ENCODE peak calls at places on chromosomes 11 and 22, in four cellular contexts. T, W, L and Y are unnamed samples.

GRCh38 chr22:38078046-38078840 is 5.7 kb downstream of the SLC16A8 start:
- DNase-seq in T (no peak), W (no peak), L (no peak), Y (no peak)

GRCh38 chr22:35812600-35812999 is 94.9 kb downstream of the APOL5 start:
- DNase-seq in T (no peak), W (no peak), L (no peak), Y (no peak)

GRCh38 chr22:19705181-19705934 is 8.9 kb upstream of the SEPTIN5 start:
- DNase-seq in T (no peak), W (no peak), L (peak; percentile 57), Y (peak; percentile 51)

GRCh38 chr11:70876685-70877084 is 375.7 kb downstream of the SHANK2 start:
- DNase-seq in T (no peak), W (no peak), L (no peak), Y (no peak)

GRCh38 chr11:84089072-84090057 is 803.2 kb upstream of the CCDC90B start:
- DNase-seq in T (no peak), W (no peak), L (no peak), Y (no peak)

GRCh38 chr11:94219771-94220170 is 84.6 kb upstream of the IZUMO1R start:
- DNase-seq in T (no peak), W (no peak), L (no peak), Y (no peak)

GRCh38 chr22:43789452-43789851 is 22.7 kb downstream of the EFCAB6 start:
- DNase-seq in T (peak; percentile 99), W (no peak), L (no peak), Y (no peak)

GRCh38 chr22:20243545-20244249 is 24.4 kb downstream of the RTN4R start:
- DNase-seq in T (peak; percentile 71), W (peak; percentile 69), L (peak; percentile 89), Y (no peak)

GRCh38 chr11:64268687-64269379 is 15.6 kb downstream of the BAD start:
- DNase-seq in T (peak; percentile 48), W (no peak), L (peak; percentile 88), Y (peak; percentile 88)

GRCh38 chr11:117916956-117917355 is 12.2 kb downstream of the TMPRSS13 start:
- DNase-seq in T (no peak), W (no peak), L (no peak), Y (peak; percentile 15)

GRCh38 chr11:131662310-131662709 is 291.9 kb downstream of the NTM start:
- DNase-seq in T (no peak), W (no peak), L (no peak), Y (no peak)

GRCh38 chr11:130403301-130403804 is 25.1 kb downstream of the ADAMTS8 start:
- DNase-seq in T (peak; percentile 97), W (no peak), L (no peak), Y (peak; percentile 57)

GRCh38 chr11:50088231-50088630 is 55.6 kb downstream of the OR4C45 start:
- DNase-seq in T (no peak), W (no peak), L (no peak), Y (peak; percentile 9)

GRCh38 chr11:44607987-44608386 is 42.5 kb downstream of the CD82 start:
- DNase-seq in T (peak; percentile 80), W (no peak), L (no peak), Y (no peak)

GRCh38 chr11:128687321-128687720 is 6.6 kb upstream of the FLI1 start:
- DNase-seq in T (no peak), W (no peak), L (peak; percentile 74), Y (no peak)

GRCh38 chr11:110185599-110185998 is 92.4 kb downstream of the ZC3H12C start:
- DNase-seq in T (no peak), W (no peak), L (no peak), Y (no peak)

GRCh38 chr11:34732831-34733230 is 111.9 kb downstream of the EHF start:
- DNase-seq in T (no peak), W (no peak), L (no peak), Y (no peak)

GRCh38 chr22:46577361-46578249 is 40.2 kb upstream of the CELSR1 start:
- DNase-seq in T (no peak), W (no peak), L (peak; percentile 76), Y (peak; percentile 71)

GRCh38 chr11:6413791-6414231 is 5.1 kb downstream of the APBB1 start:
- DNase-seq in T (no peak), W (peak; percentile 85), L (no peak), Y (no peak)

GRCh38 chr11:60710482-60710881 is 11.1 kb downstream of the MS4A8 start:
- DNase-seq in T (no peak), W (no peak), L (no peak), Y (no peak)

GRCh38 chr11:107916671-107917241 is 11.5 kb upstream of the RAB39A start:
- DNase-seq in T (no peak), W (no peak), L (no peak), Y (no peak)

GRCh38 chr22:19040581-19041402 is 81.4 kb downstream of the DGCR2 start:
- DNase-seq in T (no peak), W (no peak), L (peak; percentile 53), Y (no peak)

GRCh38 chr11:132531921-132532320 is 1000.4 kb downstream of the OPCML start:
- DNase-seq in T (no peak), W (no peak), L (no peak), Y (no peak)

GRCh38 chr22:21943571-21944448 is 8.8 kb downstream of the PPM1F start:
- DNase-seq in T (no peak), W (no peak), L (no peak), Y (no peak)
- H3K27ac ChIP-seq in T (peak overlapping the region; percentile 5), W (no peak overlapping the region), L (peak overlapping the region; percentile 96), Y (peak overlapping the region; percentile 89)

GRCh38 chr22:29998627-29999026 is 81.6 kb upstream of the HORMAD2 start:
- DNase-seq in T (no peak), W (no peak), L (no peak), Y (no peak)

GRCh38 chr22:29994941-29995340 is 85.3 kb upstream of the HORMAD2 start:
- DNase-seq in T (peak; percentile 33), W (no peak), L (no peak), Y (no peak)

GRCh38 chr22:29997516-29997915 is 82.7 kb upstream of the HORMAD2 start:
- DNase-seq in T (no peak), W (no peak), L (no peak), Y (no peak)

GRCh38 chr22:29992341-29993275 is 87.7 kb upstream of the HORMAD2 start:
- DNase-seq in T (peak; percentile 13), W (no peak), L (no peak), Y (no peak)

GRCh38 chr22:29994027-29994715 is 86.1 kb upstream of the HORMAD2 start:
- DNase-seq in T (peak; percentile 89), W (no peak), L (no peak), Y (no peak)
- TF ChIP-seq CTCF in T (no peak), W (no peak), L (peak; percentile 14), Y (no peak)

GRCh38 chr22:27801197-27801615 is 350 bp downstream of the MN1 start:
- DNase-seq in T (peak; percentile 41), W (no peak), L (peak; percentile 69), Y (no peak)
- H3K4me3 ChIP-seq in T (peak overlapping the region; percentile 98), W (peak overlapping the region; percentile 80), L (peak overlapping the region; percentile 69), Y (peak overlapping the region; percentile 86)

DNA sequence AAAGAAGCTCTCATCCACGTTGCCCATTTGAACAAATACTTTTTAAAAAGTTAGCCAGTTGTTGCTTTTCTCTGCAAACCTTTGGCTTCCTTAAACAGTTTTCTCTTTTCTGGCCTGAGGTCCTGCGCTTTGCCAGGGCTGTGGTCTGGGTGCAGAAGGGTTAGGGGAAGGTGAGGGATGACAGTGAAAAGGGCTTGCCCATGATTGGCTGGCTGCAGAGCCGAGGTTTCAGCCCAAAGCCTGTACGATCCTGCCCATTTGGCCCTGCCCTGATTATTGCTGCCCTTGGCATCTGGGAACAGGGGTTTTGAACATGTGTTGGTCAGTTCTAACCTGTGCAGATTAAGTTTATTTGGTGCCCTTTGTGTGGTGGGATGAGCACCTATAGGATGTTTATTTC is 1.5 kb downstream of the INCENP start:
- DNase-seq in T (no peak), W (no peak), L (no peak), Y (no peak)
- H3K27ac ChIP-seq in T (no peak overlapping the region), W (no peak overlapping the region), L (no peak overlapping the region), Y (no peak overlapping the region)

DNA sequence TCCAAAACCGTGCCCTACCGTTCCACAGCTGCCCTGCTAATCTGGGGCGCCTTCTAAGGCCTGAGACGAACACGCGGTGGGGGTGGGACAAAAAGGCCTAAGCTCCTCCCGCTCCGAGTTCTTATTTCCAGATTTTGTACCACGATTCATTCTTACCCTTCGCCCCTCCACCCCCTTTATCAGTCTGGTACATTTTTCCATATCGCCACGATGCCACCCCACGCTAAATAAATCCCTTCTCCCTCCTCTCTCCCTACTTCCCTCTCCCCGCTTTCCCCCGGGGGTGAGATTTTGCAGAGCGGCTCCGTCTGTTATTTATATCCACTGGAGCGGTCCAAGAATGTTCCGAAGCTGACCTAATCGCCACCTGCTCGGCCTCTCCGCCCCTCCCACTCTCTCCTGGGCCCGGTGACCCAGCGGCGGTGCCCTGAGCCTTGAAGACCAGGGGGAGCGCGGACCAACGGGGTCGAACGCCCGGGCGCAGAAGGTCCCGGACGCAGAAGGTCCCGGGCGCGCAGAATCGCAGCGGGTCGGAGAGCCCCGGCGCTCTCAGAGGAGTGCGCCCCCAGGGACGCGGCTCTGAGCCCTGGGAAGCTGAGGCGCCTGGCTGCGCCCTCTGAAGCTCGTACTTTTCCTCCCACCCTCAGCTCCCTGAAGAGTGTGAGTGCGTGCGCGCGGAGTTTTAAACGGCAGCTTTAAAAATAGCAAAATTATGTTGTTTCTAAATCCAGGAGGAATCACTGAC is 875 bp upstream of the PACSIN3 start:
- DNase-seq in T (peak; percentile 54), W (peak; percentile 43), L (peak; percentile 75), Y (peak; percentile 91)
- TF ChIP-seq CTCF in T (no peak), W (no peak), L (no peak), Y (no peak)

GRCh38 chr22:47929073-47929472 is 1166.6 kb downstream of the TBC1D22A start:
- DNase-seq in T (no peak), W (no peak), L (no peak), Y (no peak)
- H3K4me3 ChIP-seq in T (no peak overlapping the region), W (no peak overlapping the region), L (no peak overlapping the region), Y (no peak overlapping the region)

GRCh38 chr11:10497371-10498021 is 42.4 kb downstream of the AMPD3 start:
- DNase-seq in T (no peak), W (no peak), L (no peak), Y (peak; percentile 54)

GRCh38 chr11:10495464-10495786 is 40.4 kb downstream of the AMPD3 start:
- DNase-seq in T (no peak), W (no peak), L (no peak), Y (no peak)

GRCh38 chr11:10493041-10493663 is 38.1 kb downstream of the AMPD3 start:
- DNase-seq in T (no peak), W (no peak), L (no peak), Y (peak; percentile 48)

GRCh38 chr11:10496296-10496936 is 41.4 kb downstream of the AMPD3 start:
- DNase-seq in T (no peak), W (no peak), L (no peak), Y (no peak)

GRCh38 chr11:10494636-10495463 is 39.8 kb downstream of the AMPD3 start:
- DNase-seq in T (no peak), W (no peak), L (no peak), Y (no peak)
- H3K27ac ChIP-seq in T (no peak overlapping the region), W (no peak overlapping the region), L (no peak overlapping the region), Y (no peak overlapping the region)